ENCODE peak calls at places on chromosomes 6 and 20, in four cellular contexts. D is WTC11, G is K562, L is SK-N-SH. Z is an unnamed sample.

GRCh38 chr20:20365593-20365992 is 2.3 kb upstream of the INSM1 start:
- DNase-seq in L (no peak), G (no peak), D (no peak), Z (no peak)

GRCh38 chr6:139027620-139028182 is 844 bp upstream of the ABRACL start:
- DNase-seq in G (no peak), D (no peak), L (no peak), Z (no peak)

GRCh38 chr6:166032366-166033171 is 135.1 kb downstream of the TBXT start:
- DNase-seq in G (no peak), L (peak; percentile 30), D (peak; percentile 42), Z (no peak)

GRCh38 chr20:12837646-12838045 is 171.1 kb upstream of the SPTLC3 start:
- DNase-seq in G (no peak), D (no peak), L (no peak), Z (no peak)

GRCh38 chr20:2292711-2293110 is 3.1 kb upstream of the TGM3 start:
- DNase-seq in D (no peak), L (no peak), G (no peak), Z (no peak)

GRCh38 chr20:2475850-2476741 is 5.5 kb upstream of the SNRPB start:
- DNase-seq in L (no peak), D (no peak), G (no peak), Z (no peak)

GRCh38 chr6:107271208-107271790 is 156.0 kb upstream of the BEND3 start:
- DNase-seq in D (no peak), L (no peak), G (no peak), Z (no peak)

GRCh38 chr6:41770381-41771057 is 9.2 kb downstream of the FRS3 start:
- DNase-seq in G (no peak), D (no peak), L (no peak), Z (no peak)

GRCh38 chr20:642398-643174 is 10.4 kb downstream of the SRXN1 start:
- DNase-seq in D (peak; percentile 50), G (peak; percentile 49), L (peak; percentile 86), Z (no peak)

GRCh38 chr6:147774856-147775255 is 266.4 kb downstream of the SAMD5 start:
- DNase-seq in L (no peak), D (peak; percentile 20), G (no peak), Z (peak; percentile 7)

GRCh38 chr6:91812596-91813274 is 1225.9 kb upstream of the MAP3K7 start:
- DNase-seq in G (no peak), D (no peak), L (no peak), Z (no peak)

GRCh38 chr6:134921276-134921979 is 28.5 kb downstream of the ALDH8A1 start:
- DNase-seq in L (no peak), D (no peak), G (no peak), Z (no peak)

GRCh38 chr6:103675807-103676406 is 1183.8 kb downstream of the HACE1 start:
- DNase-seq in D (no peak), L (no peak), G (no peak), Z (no peak)

GRCh38 chr20:58309607-58310290 is at the start of gene RAB22A:
- DNase-seq in D (peak; percentile 73), G (peak; percentile 94), L (peak; percentile 98), Z (peak; percentile 84)

GRCh38 chr20:39829713-39830112 is 859.3 kb downstream of the MAFB start:
- DNase-seq in L (no peak), G (no peak), D (no peak), Z (no peak)

GRCh38 chr6:149293244-149293643 is 24.3 kb upstream of the TAB2 start:
- DNase-seq in L (no peak), D (no peak), G (no peak), Z (no peak)

GRCh38 chr6:167097770-167098169 is 25.1 kb upstream of the CCR6 start:
- DNase-seq in L (no peak), D (no peak), G (no peak), Z (no peak)

GRCh38 chr20:47493175-47493953 is 8.3 kb upstream of the NCOA3 start:
- DNase-seq in D (no peak), L (peak; percentile 52), G (peak; percentile 69), Z (no peak)

GRCh38 chr6:159267165-159267564 is 98.0 kb downstream of the FNDC1 start:
- DNase-seq in D (peak; percentile 62), L (no peak), G (peak; percentile 42), Z (no peak)

GRCh38 chr6:140051521-140052455 is 677.3 kb upstream of the CITED2 start:
- DNase-seq in G (no peak), L (peak; percentile 10), D (no peak), Z (no peak)

GRCh38 chr20:44495802-44496481 is 20.3 kb downstream of the TTPAL start:
- DNase-seq in L (no peak), G (no peak), D (no peak), Z (no peak)

GRCh38 chr6:37190159-37190535 is 20.2 kb downstream of the PIM1 start:
- DNase-seq in D (no peak), L (no peak), G (no peak), Z (no peak)

GRCh38 chr6:79824231-79824630 is 123.1 kb downstream of the ELOVL4 start:
- DNase-seq in G (no peak), L (no peak), D (no peak), Z (no peak)
- TF ChIP-seq TEAD4 in G (no peak), L (no peak), D (no peak), Z (no peak)

GRCh38 chr20:46031701-46032254 is 2.8 kb downstream of the SLC12A5 start:
- DNase-seq in D (peak; percentile 71), L (peak; percentile 91), G (no peak), Z (peak; percentile 81)
- TF ChIP-seq TEAD4 in D (no peak), L (no peak), G (no peak), Z (peak; percentile 78)

GRCh38 chr6:110811187-110811586 is 4.1 kb downstream of the CDK19 start:
- DNase-seq in G (no peak), L (no peak), D (no peak), Z (no peak)
- TF ChIP-seq TEAD4 in G (no peak), L (no peak), D (no peak), Z (no peak)

DNA sequence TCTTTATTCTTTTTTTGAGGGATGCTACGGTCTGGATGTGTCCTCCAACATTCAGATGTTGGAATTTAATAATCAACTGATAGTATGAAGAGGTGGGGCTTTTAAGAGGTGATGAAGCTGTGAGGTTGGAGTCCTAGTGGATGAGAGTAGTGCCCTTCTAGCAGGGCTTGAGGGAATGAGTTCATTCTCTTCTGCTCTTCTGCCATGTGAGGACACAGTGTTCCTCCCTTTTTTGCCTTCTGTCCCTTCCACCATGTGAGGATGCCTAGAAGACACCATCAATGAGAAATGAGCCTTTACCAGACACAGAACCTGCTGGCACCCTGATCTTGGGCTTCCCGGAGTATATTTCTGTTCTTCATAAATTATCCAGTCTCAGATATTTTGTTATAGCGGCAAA is 82.1 kb upstream of the MLIP start:
- DNase-seq in G (no peak), L (no peak), D (no peak), Z (no peak)
- TF ChIP-seq TEAD4 in G (no peak), L (no peak), D (no peak), Z (no peak)

DNA sequence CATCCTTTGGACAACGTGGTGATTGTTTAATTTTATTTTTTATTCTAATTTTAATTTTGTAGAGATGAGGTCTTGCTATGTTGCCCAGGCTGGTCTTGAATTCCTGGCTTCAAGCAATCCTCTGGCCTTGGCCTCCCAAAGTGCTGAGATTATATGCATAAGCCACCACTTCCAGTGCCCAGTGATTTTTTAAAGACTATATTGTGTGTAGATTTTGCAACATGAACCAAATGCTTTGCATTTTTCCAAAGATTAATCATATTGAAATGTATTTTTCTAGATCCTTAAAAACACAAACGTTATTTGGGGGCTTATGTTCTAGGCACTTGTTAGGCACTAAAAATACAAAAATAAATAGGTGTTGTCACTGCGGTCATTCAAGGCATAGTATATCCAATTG is 117.6 kb upstream of the CCN2 start:
- DNase-seq in L (no peak), D (no peak), G (no peak), Z (no peak)
- TF ChIP-seq TEAD4 in L (no peak), D (no peak), G (no peak), Z (no peak)

DNA sequence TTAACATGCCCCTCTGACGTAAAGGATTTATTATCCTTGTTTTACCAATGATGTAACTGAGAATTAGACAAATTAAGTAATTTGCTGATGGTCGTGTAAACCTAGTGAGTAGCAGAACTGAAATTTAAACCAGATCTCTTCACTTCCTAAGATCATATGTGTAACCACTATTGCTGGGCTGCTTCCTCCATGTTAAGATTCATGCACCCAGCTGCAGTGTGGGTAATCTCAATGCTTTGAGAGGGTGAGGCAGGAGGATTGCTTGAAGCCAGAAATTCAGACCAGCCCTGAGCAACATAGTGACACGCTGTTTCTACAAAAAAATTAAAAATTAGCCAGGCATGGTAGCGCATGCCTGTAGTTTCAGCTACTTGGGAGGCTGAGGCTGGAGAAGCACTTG is 97.9 kb downstream of the L3MBTL3 start:
- DNase-seq in D (no peak), L (no peak), G (no peak), Z (no peak)
- TF ChIP-seq TEAD4 in D (no peak), L (no peak), G (no peak), Z (no peak)

DNA sequence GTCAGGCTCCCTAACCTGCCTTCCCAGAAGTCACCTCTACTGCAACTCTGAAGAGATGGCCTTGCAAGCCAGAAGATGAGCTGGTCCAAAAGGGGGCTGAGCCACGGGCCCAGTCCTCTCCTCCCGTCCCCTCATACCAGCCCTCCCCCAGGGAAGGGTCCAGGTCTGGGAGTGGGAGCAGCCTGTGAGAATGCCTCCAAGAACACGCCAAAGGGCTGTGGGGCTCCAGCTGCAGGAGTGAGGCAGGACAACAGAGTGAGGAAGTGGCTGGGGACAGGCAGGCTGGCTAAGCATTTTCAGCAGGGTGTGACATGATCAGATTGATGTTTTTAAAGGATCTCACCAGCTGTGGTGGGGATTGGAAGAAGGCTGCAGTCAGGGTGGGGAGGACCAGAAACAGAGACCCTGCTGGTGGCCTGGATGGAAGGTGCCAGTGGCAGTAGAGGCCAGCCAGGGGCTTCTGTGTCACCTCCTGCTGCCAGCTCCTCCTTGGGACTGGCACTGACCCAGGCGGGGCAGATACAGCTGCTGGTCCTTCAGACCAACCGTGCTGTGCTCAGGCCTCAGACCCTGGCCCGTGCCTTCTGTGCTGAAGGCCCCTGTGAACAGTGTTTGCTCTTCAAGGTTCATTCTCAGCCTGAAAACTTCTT is 257.6 kb downstream of the NRN1 start:
- DNase-seq in D (no peak), L (no peak), G (no peak), Z (no peak)
- TF ChIP-seq TEAD4 in D (no peak), L (no peak), G (no peak), Z (no peak)

DNA sequence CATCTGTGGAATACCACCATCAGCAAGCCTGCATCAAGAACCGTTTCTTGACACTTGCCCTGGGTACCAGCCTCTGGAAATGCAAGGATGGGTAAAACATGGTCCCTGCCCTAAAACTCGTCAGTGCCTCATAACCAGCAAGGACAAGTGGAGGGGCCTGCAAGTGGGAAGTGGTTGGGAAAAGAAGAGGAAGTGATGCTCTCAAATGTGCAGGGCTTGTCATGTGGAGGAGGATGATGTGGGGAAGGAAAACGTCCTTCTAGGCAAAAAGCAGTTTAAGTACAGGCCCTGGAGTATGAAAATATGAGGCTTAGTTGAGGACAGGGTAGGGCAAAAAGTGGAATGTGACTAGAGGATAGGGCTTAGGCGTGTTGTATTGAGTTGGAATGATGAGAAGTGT is 19.0 kb downstream of the RREB1 start:
- DNase-seq in D (no peak), L (no peak), G (no peak), Z (no peak)
- TF ChIP-seq TEAD4 in D (no peak), L (no peak), G (no peak), Z (no peak)

DNA sequence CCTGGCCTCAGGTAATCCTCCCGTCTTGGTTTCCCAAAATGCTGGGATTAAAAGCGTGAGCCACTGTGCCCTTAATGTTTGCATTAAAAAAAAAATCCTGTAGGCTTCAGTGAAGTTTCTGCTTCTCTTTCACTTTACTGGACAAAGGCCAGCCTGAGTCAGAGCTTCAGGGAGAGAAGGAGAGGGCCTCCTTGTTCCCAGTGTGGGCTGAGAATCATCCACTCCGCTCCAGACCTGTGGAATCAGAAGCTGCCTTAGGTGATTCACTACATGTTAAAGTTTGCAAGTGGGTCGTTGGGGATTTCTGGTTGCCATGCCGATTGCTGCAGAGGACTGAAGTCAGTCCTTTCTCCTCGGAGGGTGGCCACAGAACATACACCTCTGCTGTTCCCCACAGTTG is 113.3 kb upstream of the EEF1E1 start:
- DNase-seq in L (no peak), G (no peak), D (no peak), Z (no peak)
- TF ChIP-seq TEAD4 in L (no peak), G (no peak), D (no peak), Z (no peak)